ENCODE peak calls at places on chromosomes 6 and 20, in five cellular contexts. One of them, this sample, is unnamed. For H3K4me1 and H3K36me3, the result is how much of the 10 kb centered on the place peaks cover.

GRCh38 chr6:166639921-166640320 is 12.9 kb upstream of the RPS6KA2 start:
- DNase-seq in GM23248: no peak
- DNase-seq in prostate gland: no peak
- DNase-seq in neuronal stem cell: no peak
- DNase-seq in adrenal gland: no peak
- DNase-seq in this sample: no peak

GRCh38 chr20:43963872-43964791 is 49.5 kb downstream of the TOX2 start:
- DNase-seq in neuronal stem cell: no peak
- DNase-seq in adrenal gland: peak
- DNase-seq in prostate gland: no peak
- DNase-seq in GM23248: peak
- DNase-seq in this sample: no peak

GRCh38 chr6:114096553-114097172 is 125.7 kb upstream of the HDAC2 start:
- DNase-seq in neuronal stem cell: peak
- DNase-seq in GM23248: peak
- DNase-seq in adrenal gland: no peak
- DNase-seq in prostate gland: no peak
- DNase-seq in this sample: no peak

GRCh38 chr6:13493147-13493546 is 5.7 kb upstream of the GFOD1 start:
- DNase-seq in neuronal stem cell: no peak
- DNase-seq in GM23248: no peak
- DNase-seq in adrenal gland: no peak
- DNase-seq in prostate gland: no peak
- DNase-seq in this sample: no peak

GRCh38 chr6:148969679-148970078 is 222.8 kb downstream of the UST start:
- DNase-seq in prostate gland: no peak
- DNase-seq in GM23248: peak
- DNase-seq in neuronal stem cell: no peak
- DNase-seq in adrenal gland: no peak
- DNase-seq in this sample: no peak

GRCh38 chr6:42707595-42707994 is 14.8 kb downstream of the PRPH2 start:
- DNase-seq in GM23248: no peak
- DNase-seq in prostate gland: no peak
- DNase-seq in adrenal gland: no peak
- DNase-seq in neuronal stem cell: no peak
- DNase-seq in this sample: no peak

GRCh38 chr20:50744143-50744792 is 12.9 kb downstream of the PARD6B start:
- DNase-seq in adrenal gland: peak
- DNase-seq in GM23248: peak
- DNase-seq in prostate gland: peak
- DNase-seq in neuronal stem cell: no peak
- DNase-seq in this sample: no peak

GRCh38 chr6:75347797-75348610 is 63.4 kb upstream of the TMEM30A start:
- DNase-seq in prostate gland: no peak
- DNase-seq in GM23248: no peak
- DNase-seq in neuronal stem cell: no peak
- DNase-seq in adrenal gland: no peak
- DNase-seq in this sample: no peak

GRCh38 chr6:163414367-163415175 is at the start of gene QKI:
- DNase-seq in GM23248: peak
- DNase-seq in adrenal gland: peak
- DNase-seq in prostate gland: peak
- DNase-seq in neuronal stem cell: peak
- DNase-seq in this sample: no peak

GRCh38 chr6:29975561-29975907 is 33.2 kb downstream of the HLA-A start:
- DNase-seq in neuronal stem cell: no peak
- DNase-seq in prostate gland: no peak
- DNase-seq in adrenal gland: no peak
- DNase-seq in GM23248: no peak
- DNase-seq in this sample: no peak
- H3K4me3 ChIP-seq in neuronal stem cell: no peak
- H3K4me3 ChIP-seq in prostate gland: peak
- H3K4me3 ChIP-seq in adrenal gland: peak
- H3K4me3 ChIP-seq in GM23248: no peak
- H3K4me3 ChIP-seq in this sample: peak

GRCh38 chr20:17379651-17380050 is 151.5 kb downstream of the BFSP1 start:
- DNase-seq in adrenal gland: no peak
- DNase-seq in GM23248: no peak
- DNase-seq in prostate gland: no peak
- DNase-seq in neuronal stem cell: no peak
- DNase-seq in this sample: no peak
- H3K4me1 ChIP-seq in adrenal gland: under half
- H3K4me1 ChIP-seq in GM23248: under half
- H3K4me1 ChIP-seq in prostate gland: under half
- H3K4me1 ChIP-seq in neuronal stem cell: under half
- H3K4me1 ChIP-seq in this sample: under half

DNA sequence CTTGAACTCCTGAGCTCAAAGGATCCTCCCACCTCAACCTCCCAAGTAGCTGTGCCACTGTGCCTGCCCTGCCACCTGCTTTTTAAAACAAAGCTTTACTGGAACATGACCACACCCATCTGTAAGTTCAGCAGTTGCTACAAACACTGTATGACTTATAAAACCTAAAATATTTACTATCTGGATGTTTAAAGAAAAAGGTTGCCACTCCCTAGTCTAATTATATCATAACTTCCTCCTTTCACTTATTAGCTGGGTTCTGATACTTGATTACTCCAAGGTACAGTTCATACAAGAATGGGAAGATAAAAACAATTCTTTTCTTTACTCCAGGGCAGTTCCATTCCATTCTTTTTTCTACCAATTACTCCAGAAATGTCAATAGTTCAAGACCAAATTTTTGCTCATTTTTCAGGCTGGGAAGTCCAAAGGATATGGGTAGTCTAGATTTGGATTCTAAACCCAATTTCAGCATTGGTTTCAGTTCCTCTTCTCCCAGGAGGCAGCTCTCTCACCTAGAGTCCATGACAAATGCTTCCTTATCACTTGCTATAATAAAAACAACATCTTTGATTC is 63.1 kb downstream of the SEC63 start:
- DNase-seq in prostate gland: peak
- DNase-seq in adrenal gland: no peak
- DNase-seq in GM23248: peak
- DNase-seq in neuronal stem cell: no peak
- DNase-seq in this sample: no peak
- H3K36me3 ChIP-seq in prostate gland: under half
- H3K36me3 ChIP-seq in adrenal gland: half or more
- H3K36me3 ChIP-seq in GM23248: half or more
- H3K36me3 ChIP-seq in neuronal stem cell: half or more
- H3K36me3 ChIP-seq in this sample: under half

DNA sequence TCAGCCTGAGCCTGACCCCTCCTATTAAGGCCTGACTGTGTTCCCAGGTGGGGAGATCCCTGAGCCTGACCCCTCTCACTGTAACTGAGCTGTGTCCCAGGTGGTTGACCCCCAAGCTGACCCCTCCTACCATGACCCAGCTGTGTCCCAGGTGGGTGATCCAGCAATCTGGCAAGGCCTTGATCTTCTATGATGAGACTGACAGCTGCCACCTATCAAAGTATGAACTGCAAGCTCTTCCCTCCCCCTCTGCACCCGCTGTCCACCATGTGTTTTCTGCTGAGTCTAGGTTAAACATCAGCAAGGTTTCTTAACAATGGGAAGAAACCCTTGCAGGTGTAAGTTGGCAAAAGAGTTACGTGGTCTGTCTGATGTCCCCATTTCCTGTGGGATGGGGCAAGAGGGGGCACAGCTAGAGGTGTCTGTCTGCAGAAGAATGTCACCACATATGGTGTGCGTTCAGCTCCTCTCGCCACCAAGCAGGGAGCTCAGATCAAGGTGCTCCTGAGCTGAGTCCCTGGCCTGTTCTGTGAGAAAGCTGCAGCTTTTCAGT is 5.9 kb downstream of the PXDC1 start:
- DNase-seq in neuronal stem cell: no peak
- DNase-seq in prostate gland: no peak
- DNase-seq in GM23248: no peak
- DNase-seq in adrenal gland: no peak
- DNase-seq in this sample: no peak
- H3K4me3 ChIP-seq in neuronal stem cell: no peak
- H3K4me3 ChIP-seq in prostate gland: no peak
- H3K4me3 ChIP-seq in GM23248: no peak
- H3K4me3 ChIP-seq in adrenal gland: no peak
- H3K4me3 ChIP-seq in this sample: no peak

GRCh38 chr6:337782-338464 is 45.6 kb downstream of the DUSP22 start:
- DNase-seq in GM23248: no peak
- DNase-seq in adrenal gland: no peak
- DNase-seq in neuronal stem cell: no peak
- DNase-seq in prostate gland: no peak
- DNase-seq in this sample: no peak
- H3K4me1 ChIP-seq in GM23248: under half
- H3K4me1 ChIP-seq in adrenal gland: under half
- H3K4me1 ChIP-seq in neuronal stem cell: under half
- H3K4me1 ChIP-seq in prostate gland: under half
- H3K4me1 ChIP-seq in this sample: under half

GRCh38 chr6:159973406-159973805 is 4.5 kb downstream of the IGF2R start:
- DNase-seq in GM23248: no peak
- DNase-seq in prostate gland: no peak
- DNase-seq in adrenal gland: no peak
- DNase-seq in neuronal stem cell: no peak
- DNase-seq in this sample: no peak
- H3K36me3 ChIP-seq in GM23248: under half
- H3K36me3 ChIP-seq in prostate gland: under half
- H3K36me3 ChIP-seq in adrenal gland: under half
- H3K36me3 ChIP-seq in neuronal stem cell: under half
- H3K36me3 ChIP-seq in this sample: under half

DNA sequence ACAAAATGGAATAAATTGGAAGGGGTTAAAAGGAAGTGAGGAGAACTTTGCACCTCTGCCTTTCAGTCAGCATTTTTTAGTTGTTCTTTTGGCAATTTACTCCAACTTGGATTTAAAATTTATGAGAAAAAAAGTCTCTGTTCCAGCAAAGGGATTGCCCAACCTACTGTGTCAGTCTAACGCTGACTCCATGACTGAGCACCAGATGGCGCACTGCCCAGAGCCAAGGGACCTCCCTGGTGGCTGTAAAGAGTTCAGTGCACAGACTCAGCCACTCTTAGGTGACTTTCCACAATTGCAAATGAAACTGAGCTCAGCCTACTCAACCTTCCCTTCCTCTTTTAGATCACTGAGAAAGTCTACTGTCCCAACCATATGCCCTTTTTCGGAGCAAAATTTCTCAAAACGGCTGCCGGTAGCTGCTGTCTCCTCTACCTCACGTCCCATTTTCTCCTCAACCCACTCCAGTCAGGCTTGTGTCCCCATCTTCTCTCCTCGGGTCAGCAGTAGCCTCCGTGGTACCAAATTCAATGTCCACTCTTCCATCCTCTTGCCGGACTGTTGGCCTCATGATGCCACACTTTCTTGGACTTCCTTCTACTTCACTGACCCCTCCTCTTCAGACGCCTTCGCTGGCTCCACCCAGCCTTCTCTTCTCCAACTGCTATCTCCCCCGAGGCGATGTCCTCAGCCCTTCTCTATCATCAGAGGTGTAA is 38.7 kb downstream of the GSTA2 start:
- DNase-seq in adrenal gland: peak
- DNase-seq in GM23248: peak
- DNase-seq in prostate gland: peak
- DNase-seq in neuronal stem cell: peak
- DNase-seq in this sample: peak
- H3K4me3 ChIP-seq in adrenal gland: no peak
- H3K4me3 ChIP-seq in GM23248: no peak
- H3K4me3 ChIP-seq in prostate gland: no peak
- H3K4me3 ChIP-seq in neuronal stem cell: no peak
- H3K4me3 ChIP-seq in this sample: no peak

GRCh38 chr6:47094351-47094925 is 52.3 kb upstream of the ADGRF1 start:
- DNase-seq in adrenal gland: no peak
- DNase-seq in GM23248: no peak
- DNase-seq in prostate gland: peak
- DNase-seq in neuronal stem cell: no peak
- DNase-seq in this sample: no peak
- H3K4me1 ChIP-seq in adrenal gland: under half
- H3K4me1 ChIP-seq in GM23248: under half
- H3K4me1 ChIP-seq in prostate gland: under half
- H3K4me1 ChIP-seq in neuronal stem cell: under half
- H3K4me1 ChIP-seq in this sample: under half

DNA sequence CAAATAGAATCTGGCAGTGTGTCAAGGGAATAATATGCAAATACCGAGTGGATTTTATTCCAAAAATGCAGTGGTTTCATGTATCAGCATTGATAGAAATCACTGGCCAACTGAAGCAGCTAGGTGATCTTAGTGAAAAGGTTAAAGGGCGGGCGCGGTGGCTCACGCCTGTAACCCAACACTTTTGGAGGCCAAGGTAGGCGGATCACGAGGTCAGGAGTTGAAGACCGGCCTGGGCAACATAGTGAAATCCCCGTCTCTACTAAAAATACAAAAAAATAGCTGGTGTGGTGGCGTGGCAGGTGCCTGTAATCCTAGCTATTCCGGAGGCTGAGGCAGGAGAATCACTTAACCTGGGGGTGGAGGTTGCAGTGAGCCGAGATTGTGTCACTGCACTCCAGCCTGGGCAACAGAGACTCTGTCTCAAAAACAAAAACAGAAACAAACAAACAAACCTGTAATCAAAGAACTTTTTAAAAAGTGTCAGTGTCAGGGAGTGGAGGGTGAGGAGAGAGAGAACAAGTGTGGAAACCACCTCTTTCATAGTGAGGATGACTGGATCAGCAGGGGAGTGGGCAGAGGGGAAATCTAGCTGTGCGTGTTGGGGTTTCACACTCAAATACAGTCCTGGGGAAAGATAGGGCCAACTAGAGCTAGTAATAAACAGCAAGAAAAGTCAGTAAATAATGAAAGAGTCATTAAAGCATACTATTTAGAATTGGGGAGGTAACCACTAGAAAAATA is 57.1 kb downstream of the CDS2 start:
- DNase-seq in prostate gland: no peak
- DNase-seq in GM23248: no peak
- DNase-seq in adrenal gland: no peak
- DNase-seq in neuronal stem cell: no peak
- DNase-seq in this sample: no peak
- H3K36me3 ChIP-seq in prostate gland: under half
- H3K36me3 ChIP-seq in GM23248: under half
- H3K36me3 ChIP-seq in adrenal gland: half or more
- H3K36me3 ChIP-seq in neuronal stem cell: half or more
- H3K36me3 ChIP-seq in this sample: under half

This sample was measured in iPS DF 6.9.